ENCODE peak calls at places on chromosome 16, in nine cellular contexts. A is stomach, C is A549, Y is ovary, E is tibial nerve, B is K562, Q is H1, L is transverse colon, S is GM12878. N is an unnamed sample.

GRCh38 chr16:78882751-78883150 is 717.8 kb downstream of the MAF start:
- DNase-seq in A (no peak), C (no peak), Y (no peak), E (no peak), B (no peak), Q (no peak), L (no peak), S (no peak), N (no peak)

GRCh38 chr16:74296120-74296464 is 522 bp upstream of the PSMD7 start:
- DNase-seq in A (no peak), C (no peak), Y (no peak), E (no peak), B (no peak), Q (no peak), L (no peak), S (no peak), N (no peak)

GRCh38 chr16:66689282-66689681 is 7.3 kb downstream of the CMTM4 start:
- DNase-seq in A (no peak), C (no peak), Y (no peak), E (no peak), B (no peak), Q (no peak), L (no peak), S (no peak), N (no peak)

GRCh38 chr16:49524578-49525315 is 151.1 kb downstream of the C16orf78 start:
- DNase-seq in A (no peak), C (no peak), Y (no peak), E (no peak), B (no peak), Q (no peak), L (no peak), S (no peak), N (peak)

GRCh38 chr16:12262454-12263180 is 286.1 kb downstream of the SNX29 start:
- DNase-seq in A (peak), C (no peak), Y (no peak), E (no peak), B (no peak), Q (no peak), L (peak), S (no peak), N (no peak)

GRCh38 chr16:8849411-8850011 is 19.3 kb downstream of the CARHSP1 start:
- DNase-seq in A (no peak), C (no peak), Y (no peak), E (no peak), B (no peak), Q (no peak), L (no peak), S (no peak), N (peak)

GRCh38 chr16:88200896-88201185 is 181.9 kb upstream of the ZNF469 start:
- DNase-seq in A (no peak), C (no peak), Y (no peak), E (no peak), B (no peak), Q (no peak), L (no peak), S (no peak), N (no peak)

GRCh38 chr16:86045601-86045971 is 146.6 kb downstream of the IRF8 start:
- DNase-seq in A (no peak), C (no peak), Y (no peak), E (no peak), B (no peak), Q (no peak), L (peak), S (no peak), N (no peak)

GRCh38 chr16:81560979-81561657 is 116.5 kb downstream of the CMIP start:
- DNase-seq in A (no peak), C (no peak), Y (no peak), E (no peak), B (no peak), Q (no peak), L (no peak), S (no peak), N (no peak)

GRCh38 chr16:12675852-12676251 is 127.8 kb downstream of the CPPED1 start:
- DNase-seq in A (no peak), C (peak), Y (no peak), E (no peak), B (peak), Q (no peak), L (no peak), S (no peak), N (no peak)

GRCh38 chr16:3101841-3102470 is 2.9 kb upstream of the ZSCAN10 start:
- DNase-seq in A (no peak), C (no peak), Y (no peak), E (no peak), B (no peak), Q (no peak), L (no peak), S (no peak), N (no peak)

GRCh38 chr16:85851034-85851780 is 47.8 kb upstream of the IRF8 start:
- DNase-seq in A (no peak), C (no peak), Y (no peak), E (no peak), B (no peak), Q (no peak), L (no peak), S (no peak), N (no peak)

GRCh38 chr16:72858611-72859493 is 189.1 kb downstream of the ZFHX3 start:
- DNase-seq in A (no peak), C (no peak), Y (no peak), E (no peak), B (no peak), Q (no peak), L (no peak), S (no peak), N (peak)

GRCh38 chr16:66898933-66899309 is 18.6 kb downstream of the PDP2 start:
- DNase-seq in A (no peak), C (no peak), Y (no peak), E (no peak), B (no peak), Q (no peak), L (no peak), S (no peak), N (no peak)

GRCh38 chr16:49890876-49891275 is 35.0 kb upstream of the ZNF423 start:
- DNase-seq in A (no peak), C (no peak), Y (no peak), E (no peak), B (peak), Q (peak), L (peak), S (no peak), N (no peak)

GRCh38 chr16:25060920-25061319 is 45.8 kb upstream of the ARHGAP17 start:
- DNase-seq in A (no peak), C (no peak), Y (no peak), E (no peak), B (no peak), Q (no peak), L (no peak), S (no peak), N (no peak)

GRCh38 chr16:25311950-25312349 is 54.3 kb upstream of the ZKSCAN2 start:
- DNase-seq in A (no peak), C (no peak), Y (no peak), E (no peak), B (no peak), Q (no peak), L (no peak), S (no peak), N (no peak)

GRCh38 chr16:74575175-74575804 is 31.6 kb downstream of the GLG1 start:
- DNase-seq in A (no peak), C (no peak), Y (no peak), E (no peak), B (no peak), Q (no peak), L (no peak), S (no peak), N (no peak)

DNA sequence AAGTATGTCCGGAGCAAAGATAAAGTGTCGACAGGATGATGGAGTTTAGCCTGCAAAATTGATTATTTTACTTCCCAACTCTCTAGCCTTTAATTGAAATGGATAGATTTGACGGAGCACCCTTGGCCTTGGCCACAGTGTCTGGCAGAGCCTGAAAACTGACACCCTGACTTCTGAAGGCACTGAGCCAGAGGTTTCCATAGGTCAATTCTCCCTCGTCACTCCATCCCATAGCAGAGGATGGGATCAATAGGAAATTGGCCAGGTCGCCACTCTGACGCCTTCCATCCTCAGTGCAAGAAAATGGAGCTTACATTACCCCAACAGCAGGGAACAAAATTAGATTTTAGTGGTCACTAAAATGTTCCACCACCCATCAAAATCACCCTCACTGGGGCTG is 90.4 kb upstream of the CDH11 start:
- DNase-seq in A (no peak), C (no peak), Y (no peak), E (no peak), B (no peak), Q (no peak), L (no peak), S (no peak), N (no peak)
- TF ChIP-seq EP300 in A (no peak), C (no peak), Y (no peak), E (no peak), B (no peak), Q (no peak), L (no peak), S (no peak), N (no peak)

DNA sequence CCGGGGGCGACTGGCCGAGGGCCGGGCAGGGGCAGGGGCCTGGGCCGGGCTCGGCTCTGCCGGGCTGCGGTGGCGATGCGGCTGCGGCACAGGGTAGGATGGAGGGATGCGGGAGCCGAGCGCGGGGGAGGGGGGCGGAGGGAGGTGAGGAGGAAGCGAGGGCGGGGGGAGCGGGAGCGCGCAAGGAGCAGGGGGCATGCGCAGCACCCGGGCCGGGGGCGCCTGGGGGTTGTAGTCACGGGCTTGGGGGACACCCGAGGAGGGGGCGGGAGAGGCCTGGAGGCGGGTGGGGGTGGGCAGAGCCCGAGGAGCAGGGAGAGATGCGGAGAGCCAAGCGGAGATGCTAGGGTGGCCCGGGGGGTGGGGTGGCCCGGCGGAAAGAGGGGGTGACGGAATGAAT is at the start of gene STX1B:
- DNase-seq in A (no peak), C (no peak), Y (no peak), E (no peak), B (peak), Q (no peak), L (peak), S (no peak), N (peak)
- TF ChIP-seq EP300 in A (no peak), C (no peak), Y (no peak), E (no peak), B (no peak), Q (no peak), L (no peak), S (no peak), N (no peak)

GRCh38 chr16:907361-907760 is 63.4 kb downstream of the LMF1 start:
- DNase-seq in A (no peak), C (no peak), Y (no peak), E (no peak), B (no peak), Q (no peak), L (peak), S (no peak), N (no peak)

GRCh38 chr16:907819-908218 is 63.0 kb downstream of the LMF1 start:
- DNase-seq in A (no peak), C (no peak), Y (no peak), E (no peak), B (no peak), Q (no peak), L (no peak), S (no peak), N (no peak)

GRCh38 chr16:909281-910000 is 61.3 kb downstream of the LMF1 start:
- DNase-seq in A (no peak), C (no peak), Y (no peak), E (no peak), B (no peak), Q (no peak), L (no peak), S (no peak), N (no peak)

GRCh38 chr16:910181-910580 is 60.6 kb downstream of the LMF1 start:
- DNase-seq in A (no peak), C (no peak), Y (no peak), E (no peak), B (no peak), Q (no peak), L (no peak), S (no peak), N (no peak)

GRCh38 chr16:908526-909155 is 62.1 kb downstream of the LMF1 start:
- DNase-seq in A (no peak), C (no peak), Y (no peak), E (no peak), B (no peak), Q (no peak), L (no peak), S (no peak), N (no peak)
- TF ChIP-seq EP300 in A (no peak), C (no peak), Y (no peak), E (no peak), B (no peak), Q (no peak), L (no peak), S (no peak), N (no peak)

GRCh38 chr16:84606081-84606875 is 11.6 kb downstream of the COTL1 start:
- DNase-seq in A (no peak), C (no peak), Y (no peak), E (no peak), B (no peak), Q (no peak), L (no peak), S (no peak), N (no peak)

GRCh38 chr16:84607694-84608093 is 10.2 kb downstream of the COTL1 start:
- DNase-seq in A (no peak), C (no peak), Y (no peak), E (no peak), B (no peak), Q (no peak), L (peak), S (no peak), N (no peak)

GRCh38 chr16:84607061-84607460 is 10.8 kb downstream of the COTL1 start:
- DNase-seq in A (no peak), C (no peak), Y (no peak), E (no peak), B (no peak), Q (no peak), L (no peak), S (no peak), N (no peak)

GRCh38 chr16:84610385-84610784 is 7.5 kb downstream of the COTL1 start:
- DNase-seq in A (no peak), C (peak), Y (no peak), E (no peak), B (peak), Q (no peak), L (no peak), S (no peak), N (no peak)

GRCh38 chr16:84608281-84608680 is 9.6 kb downstream of the COTL1 start:
- DNase-seq in A (no peak), C (no peak), Y (no peak), E (no peak), B (no peak), Q (no peak), L (no peak), S (no peak), N (no peak)
- TF ChIP-seq EP300 in A (no peak), C (no peak), Y (no peak), E (no peak), B (no peak), Q (no peak), L (no peak), S (no peak), N (no peak)

GRCh38 chr16:20675488-20676267 is 21.8 kb downstream of the ACSM1 start:
- DNase-seq in A (peak), C (no peak), Y (peak), E (no peak), B (no peak), Q (peak), L (peak), S (peak), N (no peak)
- TF ChIP-seq EP300 in A (no peak), C (no peak), Y (no peak), E (no peak), B (no peak), Q (peak), L (no peak), S (no peak), N (no peak)

DNA sequence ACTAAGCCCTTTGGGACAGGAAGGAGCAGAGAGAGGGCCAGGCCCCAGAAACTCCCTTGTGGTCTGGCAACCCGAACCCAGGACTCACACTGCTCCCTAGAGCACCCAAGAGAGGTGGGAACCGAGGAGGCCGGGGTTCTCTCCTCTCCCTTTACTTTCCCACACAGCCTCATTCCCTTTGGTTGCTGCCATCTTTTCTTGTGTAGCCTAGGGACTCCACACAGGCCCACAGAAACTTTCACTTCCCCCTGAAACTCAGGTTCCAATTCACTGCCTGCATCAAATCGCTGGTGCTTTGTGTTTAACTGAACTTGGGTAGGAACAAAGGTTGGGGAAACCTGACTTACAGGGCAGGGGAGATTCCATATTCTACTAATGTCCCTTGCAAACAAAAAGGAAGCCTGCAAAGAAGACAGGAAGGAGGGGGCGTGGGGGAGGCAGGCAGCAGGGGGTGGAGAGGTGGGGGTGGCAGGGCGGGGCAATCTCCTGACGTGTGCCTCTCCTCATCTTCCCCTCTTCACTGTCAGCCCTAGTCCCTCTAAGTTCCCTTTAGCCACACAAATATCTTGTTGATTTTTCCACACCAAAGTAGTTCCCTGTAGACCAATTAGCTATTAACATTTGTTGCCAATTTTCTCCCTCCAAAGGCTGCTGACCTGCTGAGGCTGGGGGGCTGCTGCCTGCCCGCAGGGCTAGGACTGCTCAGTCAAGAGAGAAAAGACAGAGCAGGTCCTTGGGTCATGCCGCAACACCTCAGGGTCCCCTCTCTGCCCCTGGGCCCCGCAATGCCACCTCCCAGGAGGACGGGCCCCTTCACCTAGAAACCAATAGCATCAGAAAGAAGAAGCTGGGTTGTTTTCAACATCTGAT is 8.0 kb downstream of the ST3GAL2 start:
- DNase-seq in A (no peak), C (no peak), Y (no peak), E (no peak), B (peak), Q (no peak), L (peak), S (peak), N (no peak)
- TF ChIP-seq EP300 in A (no peak), C (no peak), Y (no peak), E (no peak), B (peak), Q (no peak), L (no peak), S (peak), N (no peak)

DNA sequence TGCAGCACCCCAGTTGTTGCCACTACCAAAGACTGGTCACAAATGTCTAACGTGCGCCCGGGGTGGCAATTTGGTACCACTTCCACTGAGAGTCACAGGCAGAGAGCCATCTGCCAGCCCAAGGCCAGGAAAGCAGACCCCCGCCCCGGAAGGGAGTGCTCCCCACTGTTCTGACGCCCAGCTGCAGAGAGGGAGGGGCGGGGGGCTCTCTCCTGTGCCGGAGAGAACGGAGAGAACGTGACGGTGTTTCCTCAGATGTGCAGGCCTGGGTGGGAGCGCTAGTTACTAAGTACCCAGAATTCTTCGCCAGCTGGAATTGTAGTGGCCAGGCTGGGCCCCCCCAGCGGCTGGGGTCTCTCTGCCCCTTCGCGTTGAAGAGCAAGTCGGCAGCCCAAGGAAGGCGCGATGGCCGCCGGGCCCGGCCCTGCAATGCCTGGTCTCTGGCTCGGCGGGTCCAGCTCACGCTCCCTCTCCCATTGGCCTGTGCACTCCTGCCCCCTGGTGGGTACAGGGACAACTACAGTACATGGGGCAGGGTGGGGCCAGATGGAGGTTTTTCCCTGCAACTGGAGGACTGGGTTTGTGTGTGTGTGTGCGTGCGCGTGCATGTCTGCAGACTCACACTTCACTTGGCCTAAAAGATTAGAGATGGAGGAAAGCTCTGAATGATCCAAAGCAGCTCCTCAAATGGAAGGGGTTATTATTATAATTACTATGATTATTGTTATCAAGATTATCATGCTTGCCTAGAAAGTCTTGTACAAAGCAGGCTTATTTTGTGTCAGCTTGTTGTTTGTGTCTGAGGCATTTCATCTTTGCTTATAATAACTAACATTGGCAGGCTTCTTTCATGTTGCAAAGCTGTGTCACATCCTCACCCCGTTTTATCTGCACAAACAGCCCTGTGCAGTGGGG is 107.1 kb downstream of the AMFR start:
- DNase-seq in A (peak), C (peak), Y (peak), E (peak), B (peak), Q (peak), L (peak), S (peak), N (peak)
- TF ChIP-seq EP300 in A (no peak), C (no peak), Y (no peak), E (no peak), B (no peak), Q (no peak), L (no peak), S (no peak), N (no peak)

GRCh38 chr16:1488619-1489018 is at the start of gene PTX4:
- DNase-seq in A (no peak), C (no peak), Y (no peak), E (no peak), B (no peak), Q (no peak), L (no peak), S (no peak), N (no peak)
- TF ChIP-seq EP300 in A (no peak), C (no peak), Y (no peak), E (no peak), B (no peak), Q (no peak), L (no peak), S (no peak), N (no peak)

DNA sequence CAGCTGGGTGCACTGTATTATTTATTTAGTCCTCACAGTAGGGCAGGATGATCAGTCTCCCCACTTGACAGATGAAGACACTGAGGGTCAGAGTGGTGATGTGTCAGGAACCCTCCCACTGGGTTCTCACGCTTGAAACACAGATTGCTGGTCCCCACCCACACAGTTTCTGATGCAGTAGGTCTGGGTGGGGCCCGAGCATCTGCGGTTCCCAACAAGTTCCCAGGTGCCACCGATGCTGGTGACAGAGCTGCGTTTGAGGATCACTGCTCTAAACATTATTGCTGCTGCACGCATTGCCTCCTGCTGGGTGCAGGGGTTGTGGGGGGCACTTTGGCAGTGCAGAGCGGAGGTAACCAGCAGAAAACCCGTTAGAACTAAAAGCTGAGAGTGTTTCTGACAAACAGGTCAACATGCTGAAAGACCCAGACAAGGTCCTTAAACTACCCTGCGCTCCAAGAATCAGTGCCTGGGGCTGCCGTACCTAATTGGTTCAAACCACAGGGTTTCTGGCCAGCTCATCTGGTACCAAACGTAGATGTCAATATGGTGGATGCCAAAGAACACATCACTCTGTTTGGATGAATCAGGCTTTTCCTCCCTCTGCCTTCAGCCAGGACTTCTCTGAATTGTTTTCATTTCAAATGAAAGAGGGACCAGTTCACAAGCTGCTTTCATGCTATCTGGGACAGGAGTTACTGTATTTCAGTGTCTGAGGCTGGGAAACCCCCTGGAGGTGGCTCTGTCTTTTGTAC is 76.0 kb downstream of the ABCC1 start:
- DNase-seq in A (no peak), C (peak), Y (no peak), E (peak), B (peak), Q (no peak), L (no peak), S (no peak), N (no peak)
- TF ChIP-seq EP300 in A (no peak), C (no peak), Y (no peak), E (no peak), B (no peak), Q (no peak), L (no peak), S (no peak), N (no peak)